ENCODE peak calls at places on chromosome 9, in five cellular contexts. B is left ventricle myocardium inferior, G is cardiac muscle cell, C is dorsolateral prefrontal cortex, U is osteocyte. T is an unnamed sample.

GRCh38 chr9:71822455-71822854 is 54.1 kb upstream of the CEMIP2 start:
- DNase-seq in B (no peak), G (no peak), C (no peak), U (no peak), T (no peak)

GRCh38 chr9:98538626-98539031 is 170.1 kb downstream of the GABBR2 start:
- DNase-seq in B (no peak), G (peak; percentile 5), C (no peak), U (no peak), T (no peak)

GRCh38 chr9:124574944-124575343 is 67.7 kb upstream of the NR5A1 start:
- DNase-seq in B (no peak), G (no peak), C (no peak), U (no peak), T (no peak)

GRCh38 chr9:95763983-95764382 is 111.5 kb upstream of the ERCC6L2 start:
- DNase-seq in B (no peak), G (no peak), C (no peak), U (no peak), T (no peak)

GRCh38 chr9:19270421-19270949 is 40.0 kb downstream of the DENND4C start:
- DNase-seq in B (no peak), G (no peak), C (no peak), U (no peak), T (no peak)

GRCh38 chr9:131856105-131856504 is 116.2 kb upstream of the RAPGEF1 start:
- DNase-seq in B (no peak), G (no peak), C (no peak), U (no peak), T (no peak)

GRCh38 chr9:71941998-71942567 is 30.6 kb downstream of the C9orf85 start:
- DNase-seq in B (no peak), G (no peak), C (no peak), U (no peak), T (no peak)

GRCh38 chr9:128845186-128845931 is 15.8 kb upstream of the SPOUT1 start:
- DNase-seq in B (no peak), G (no peak), C (no peak), U (peak; percentile 93), T (no peak)

GRCh38 chr9:123742009-123742767 is 187.7 kb downstream of the DENND1A start:
- DNase-seq in B (peak; percentile 33), G (peak; percentile 92), C (peak; percentile 60), U (no peak), T (no peak)

GRCh38 chr9:116697887-116698286 is 10.8 kb downstream of the TRIM32 start:
- DNase-seq in B (no peak), G (no peak), C (no peak), U (no peak), T (peak; percentile 83)

GRCh38 chr9:10903969-10904368 is 291.2 kb upstream of the PTPRD start:
- DNase-seq in B (no peak), G (no peak), C (no peak), U (no peak), T (no peak)

GRCh38 chr9:121350993-121351561 is 19.0 kb downstream of the STOM start:
- DNase-seq in B (peak; percentile 57), G (peak; percentile 95), C (no peak), U (no peak), T (no peak)

GRCh38 chr9:121841771-121842611 is 190.6 kb downstream of the DAB2IP start:
- DNase-seq in B (no peak), G (peak; percentile 28), C (no peak), U (peak; percentile 30), T (peak; percentile 2)

GRCh38 chr9:120928015-120928719 is 1.6 kb upstream of the TRAF1 start:
- DNase-seq in B (peak; percentile 46), G (no peak), C (peak; percentile 44), U (no peak), T (no peak)

GRCh38 chr9:126697350-126697749 is 83.6 kb downstream of the LMX1B start:
- DNase-seq in B (no peak), G (no peak), C (no peak), U (no peak), T (peak; percentile 86)

GRCh38 chr9:76414656-76415055 is 20.4 kb upstream of the RFK start:
- DNase-seq in B (no peak), G (peak; percentile 75), C (no peak), U (no peak), T (no peak)

GRCh38 chr9:60545346-60546315 is 368.6 kb upstream of the SPATA31A5 start:
- DNase-seq in B (no peak), G (no peak), C (no peak), U (no peak), T (peak; percentile 89)

GRCh38 chr9:26243722-26244121 is 565.5 kb upstream of the TUSC1 start:
- DNase-seq in B (no peak), G (no peak), C (no peak), U (no peak), T (no peak)

GRCh38 chr9:115022760-115023434 is 92.5 kb upstream of the TNFSF8 start:
- DNase-seq in B (no peak), G (peak; percentile 22), C (no peak), U (no peak), T (no peak)

GRCh38 chr9:99269429-99269828 is 47.3 kb downstream of the SEC61B start:
- DNase-seq in B (no peak), G (peak; percentile 74), C (no peak), U (no peak), T (no peak)

GRCh38 chr9:113885183-113886002 is 9.3 kb downstream of the ZNF618 start:
- DNase-seq in B (no peak), G (no peak), C (no peak), U (no peak), T (no peak)

GRCh38 chr9:97689401-97689800 is 7.7 kb downstream of the XPA start:
- DNase-seq in B (no peak), G (no peak), C (no peak), U (no peak), T (no peak)

GRCh38 chr9:131578778-131579504 is 33.6 kb downstream of the PRRT1B start:
- DNase-seq in B (no peak), G (no peak), C (no peak), U (no peak), T (no peak)

GRCh38 chr9:37201581-37201980 is 81.2 kb downstream of the ZCCHC7 start:
- DNase-seq in B (no peak), G (no peak), C (no peak), U (no peak), T (no peak)

GRCh38 chr9:126503333-126504085 is 110.2 kb upstream of the LMX1B start:
- DNase-seq in B (no peak), G (no peak), C (no peak), U (no peak), T (peak; percentile 69)

GRCh38 chr9:125172351-125172750 is 17.3 kb downstream of the PPP6C start:
- DNase-seq in B (no peak), G (peak; percentile 60), C (no peak), U (no peak), T (no peak)

GRCh38 chr9:136921718-136922117 is 22.8 kb downstream of the FBXW5 start:
- DNase-seq in B (no peak), G (no peak), C (no peak), U (no peak), T (no peak)

GRCh38 chr9:74946686-74947085 is 6.0 kb downstream of the C9orf40 start:
- DNase-seq in B (no peak), G (no peak), C (no peak), U (no peak), T (no peak)

GRCh38 chr9:97737429-97737828 is 40.3 kb upstream of the XPA start:
- DNase-seq in B (no peak), G (no peak), C (no peak), U (no peak), T (no peak)

GRCh38 chr9:35652829-35653209 is 2.1 kb upstream of the SIT1 start:
- DNase-seq in B (no peak), G (no peak), C (peak; percentile 5), U (no peak), T (peak; percentile 4)

GRCh38 chr9:33287087-33287490 is 3.2 kb upstream of the NFX1 start:
- DNase-seq in B (no peak), G (peak; percentile 79), C (no peak), U (peak; percentile 80), T (no peak)

GRCh38 chr9:8783999-8784398 is 984.4 kb upstream of the DMAC1 start:
- DNase-seq in B (no peak), G (no peak), C (no peak), U (no peak), T (no peak)

GRCh38 chr9:114098021-114098659 is 952 bp downstream of the KIF12 start:
- DNase-seq in B (no peak), G (no peak), C (no peak), U (no peak), T (peak; percentile 68)

GRCh38 chr9:131370638-131371037 is 23.2 kb upstream of the PRRC2B start:
- DNase-seq in B (no peak), G (no peak), C (no peak), U (no peak), T (no peak)

GRCh38 chr9:134223601-134224122 is 59.3 kb upstream of the RNU6ATAC start:
- DNase-seq in B (peak; percentile 9), G (no peak), C (no peak), U (no peak), T (peak; percentile 35)

GRCh38 chr9:68562456-68562855 is 21.8 kb upstream of the TMEM252 start:
- DNase-seq in B (no peak), G (no peak), C (no peak), U (no peak), T (no peak)

GRCh38 chr9:20407013-20407412 is 215.3 kb downstream of the MLLT3 start:
- DNase-seq in B (no peak), G (no peak), C (no peak), U (no peak), T (no peak)
- TF ChIP-seq CTCF in B (no peak), G (no peak), C (no peak), U (peak; percentile 16), T (peak; percentile 63)

GRCh38 chr9:755454-756381 is 85.8 kb upstream of the DMRT1 start:
- DNase-seq in B (no peak), G (peak; percentile 90), C (no peak), U (no peak), T (no peak)

GRCh38 chr9:759541-759940 is 82.0 kb upstream of the DMRT1 start:
- DNase-seq in B (no peak), G (no peak), C (no peak), U (no peak), T (no peak)

GRCh38 chr9:759983-760715 is 81.3 kb upstream of the DMRT1 start:
- DNase-seq in B (no peak), G (no peak), C (no peak), U (no peak), T (no peak)

GRCh38 chr9:758147-758546 is 83.3 kb upstream of the DMRT1 start:
- DNase-seq in B (no peak), G (no peak), C (no peak), U (no peak), T (no peak)

GRCh38 chr9:757246-757881 is 84.1 kb upstream of the DMRT1 start:
- DNase-seq in B (no peak), G (peak; percentile 73), C (no peak), U (no peak), T (no peak)
- TF ChIP-seq CTCF in B (peak; percentile 71), G (peak; percentile 63), C (peak; percentile 54), U (peak; percentile 69), T (peak; percentile 82)

GRCh38 chr9:81878530-81878929 is 49.7 kb upstream of the SPATA31D4 start:
- DNase-seq in B (no peak), G (no peak), C (no peak), U (no peak), T (no peak)
- TF ChIP-seq CTCF in B (no peak), G (no peak), C (no peak), U (no peak), T (no peak)

DNA sequence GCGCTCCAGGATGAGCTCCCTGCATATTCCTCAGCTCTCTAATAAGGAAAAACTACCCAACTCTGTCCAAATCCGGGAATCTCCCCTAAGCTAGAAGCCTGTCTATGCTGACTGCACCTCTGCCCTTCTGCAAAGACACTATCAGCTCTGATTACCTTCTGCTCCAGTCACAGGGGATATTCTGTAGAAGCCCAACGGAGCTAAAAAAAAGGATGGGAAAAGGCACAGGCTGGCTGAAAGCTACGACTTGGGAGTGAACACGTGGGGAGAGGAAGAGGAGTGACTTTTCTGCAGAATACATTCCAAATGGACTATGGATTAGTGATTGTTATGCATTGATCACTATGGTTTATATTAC is 50.7 kb downstream of the IARS1 start:
- DNase-seq in B (no peak), G (no peak), C (no peak), U (no peak), T (no peak)
- TF ChIP-seq CTCF in B (no peak), G (no peak), C (no peak), U (peak; percentile 13), T (peak; percentile 69)

T was measured in chondrocyte.